ENCODE peak calls at places on chromosomes 6 and 20, in six cellular contexts. G, W, M, R, Q and B are unnamed samples.

GRCh38 chr6:16436550-16436949 is 198.2 kb downstream of the GMPR start:
- DNase-seq in G (no peak), W (no peak), Q (no peak), R (no peak), M (no peak), B (no peak)

GRCh38 chr6:143034689-143035334 is 25.9 kb upstream of the AIG1 start:
- DNase-seq in G (no peak), R (no peak), Q (no peak), W (no peak), M (no peak), B (no peak)

GRCh38 chr6:129320892-129321291 is 389.1 kb downstream of the ARHGAP18 start:
- DNase-seq in G (no peak), Q (no peak), R (no peak), M (no peak), W (no peak), B (no peak)

GRCh38 chr6:49653942-49654341 is 17.3 kb upstream of the RHAG start:
- DNase-seq in Q (no peak), R (no peak), G (no peak), W (no peak), M (no peak), B (no peak)

GRCh38 chr6:5058254-5058653 is 26.9 kb upstream of the PPP1R3G start:
- DNase-seq in R (no peak), Q (no peak), M (no peak), G (no peak), W (no peak), B (no peak)

GRCh38 chr6:134619077-134619476 is 301.2 kb upstream of the SGK1 start:
- DNase-seq in M (no peak), Q (no peak), R (no peak), W (no peak), G (no peak), B (no peak)

GRCh38 chr6:37049990-37050853 is 44.8 kb downstream of the FGD2 start:
- DNase-seq in G (no peak), W (peak; percentile 68), M (no peak), R (no peak), Q (peak; percentile 78), B (no peak)

GRCh38 chr6:12324096-12324495 is 33.9 kb downstream of the EDN1 start:
- DNase-seq in M (no peak), R (no peak), G (peak; percentile 86), W (no peak), Q (no peak), B (no peak)

GRCh38 chr6:42781811-42782688 is at the start of gene BICRAL:
- DNase-seq in W (peak; percentile 74), G (peak; percentile 84), Q (peak; percentile 74), M (peak; percentile 74), R (peak; percentile 70), B (peak; percentile 59)

GRCh38 chr6:86456786-86457185 is 480.5 kb upstream of the HTR1E start:
- DNase-seq in W (no peak), Q (no peak), G (no peak), M (no peak), R (no peak), B (no peak)

GRCh38 chr20:58712823-58713731 is 20.5 kb downstream of the NPEPL1 start:
- DNase-seq in M (no peak), W (no peak), G (no peak), Q (peak; percentile 55), R (no peak), B (no peak)

GRCh38 chr6:39797751-39798150 is 5.6 kb downstream of the DAAM2 start:
- DNase-seq in M (no peak), W (no peak), R (no peak), G (no peak), Q (no peak), B (no peak)

GRCh38 chr6:112049051-112049799 is 4.7 kb upstream of the CCN6 start:
- DNase-seq in G (no peak), Q (no peak), W (no peak), R (no peak), M (no peak), B (no peak)

GRCh38 chr20:63243604-63244247 is 8.0 kb downstream of the BIRC7 start:
- DNase-seq in W (no peak), R (no peak), M (no peak), Q (no peak), G (no peak), B (no peak)

GRCh38 chr20:12673352-12673751 is 335.4 kb upstream of the SPTLC3 start:
- DNase-seq in G (no peak), W (no peak), M (no peak), Q (no peak), R (no peak), B (no peak)

GRCh38 chr20:38302721-38303120 is 1.2 kb upstream of the BPI start:
- DNase-seq in R (no peak), Q (peak; percentile 56), M (peak; percentile 60), G (no peak), W (no peak), B (no peak)

GRCh38 chr6:52352239-52353008 is 9.5 kb upstream of the PAQR8 start:
- DNase-seq in G (peak; percentile 93), M (peak; percentile 16), W (no peak), R (no peak), Q (no peak), B (peak; percentile 92)

GRCh38 chr6:3086282-3086946 is 18.1 kb downstream of the RIPK1 start:
- DNase-seq in R (no peak), Q (no peak), G (no peak), M (no peak), W (no peak), B (no peak)

GRCh38 chr6:97557355-97557754 is 274.3 kb upstream of the MMS22L start:
- DNase-seq in G (no peak), W (no peak), R (no peak), Q (no peak), M (peak; percentile 12), B (no peak)

GRCh38 chr6:52155791-52156576 is 30.2 kb upstream of the IL17A start:
- DNase-seq in M (no peak), R (no peak), W (no peak), Q (no peak), G (peak; percentile 7), B (no peak)

GRCh38 chr6:35318200-35318844 is 20.7 kb downstream of the DEF6 start:
- DNase-seq in G (peak; percentile 58), M (peak; percentile 97), R (peak; percentile 87), W (peak; percentile 80), Q (peak; percentile 90), B (peak; percentile 27)
- H3K27ac ChIP-seq in G (no peak overlapping the region), M (no peak overlapping the region), R (no peak overlapping the region), W (peak overlapping the region; percentile 53), Q (peak overlapping the region; percentile 63), B (peak overlapping the region; percentile 31)

GRCh38 chr20:25537890-25538289 is 47.4 kb downstream of the NINL start:
- DNase-seq in R (no peak), G (no peak), Q (no peak), M (no peak), W (no peak), B (no peak)

GRCh38 chr20:25541676-25542075 is 43.7 kb downstream of the NINL start:
- DNase-seq in M (no peak), W (no peak), Q (no peak), G (no peak), R (no peak), B (no peak)

GRCh38 chr20:25539742-25540201 is 45.6 kb downstream of the NINL start:
- DNase-seq in W (no peak), R (no peak), M (no peak), Q (no peak), G (no peak), B (no peak)

GRCh38 chr20:25538838-25539665 is 46.3 kb downstream of the NINL start:
- DNase-seq in M (no peak), R (no peak), Q (no peak), G (no peak), W (no peak), B (no peak)

DNA sequence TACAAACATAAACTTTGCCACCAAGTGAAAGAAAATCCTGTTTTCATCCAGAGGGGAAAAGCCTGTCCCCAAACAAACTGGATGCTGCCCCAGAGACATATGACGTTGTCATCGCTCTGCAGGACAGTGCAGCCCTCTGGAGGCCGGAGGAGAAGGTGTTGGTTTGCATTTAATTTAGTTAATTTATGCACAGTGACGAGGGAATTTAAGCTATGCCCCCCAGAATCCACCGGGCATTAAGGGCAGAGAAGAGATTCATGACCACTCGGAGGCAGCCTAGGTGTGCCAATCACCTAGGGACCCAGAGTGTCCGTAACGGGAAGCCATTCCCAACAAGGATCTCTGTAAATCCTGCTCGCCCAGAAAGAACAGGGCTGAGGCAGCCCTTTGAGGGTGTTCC is 45.1 kb downstream of the NINL start:
- DNase-seq in W (no peak), G (no peak), R (no peak), M (peak; percentile 65), Q (no peak), B (no peak)
- H3K4me3 ChIP-seq in W (peak overlapping the region; percentile 62), G (no peak overlapping the region), R (peak overlapping the region; percentile 24), M (no peak overlapping the region), Q (peak overlapping the region; percentile 34), B (peak overlapping the region; percentile 36)

GRCh38 chr6:13575377-13575775 is 975 bp downstream of the SIRT5 start:
- DNase-seq in M (no peak), G (no peak), W (no peak), R (no peak), Q (no peak), B (no peak)
- TF ChIP-seq CTCF in M (peak; percentile 90), G (peak; percentile 71), W (peak; percentile 82), R (peak; percentile 28), Q (peak; percentile 75), B (peak; percentile 86)

DNA sequence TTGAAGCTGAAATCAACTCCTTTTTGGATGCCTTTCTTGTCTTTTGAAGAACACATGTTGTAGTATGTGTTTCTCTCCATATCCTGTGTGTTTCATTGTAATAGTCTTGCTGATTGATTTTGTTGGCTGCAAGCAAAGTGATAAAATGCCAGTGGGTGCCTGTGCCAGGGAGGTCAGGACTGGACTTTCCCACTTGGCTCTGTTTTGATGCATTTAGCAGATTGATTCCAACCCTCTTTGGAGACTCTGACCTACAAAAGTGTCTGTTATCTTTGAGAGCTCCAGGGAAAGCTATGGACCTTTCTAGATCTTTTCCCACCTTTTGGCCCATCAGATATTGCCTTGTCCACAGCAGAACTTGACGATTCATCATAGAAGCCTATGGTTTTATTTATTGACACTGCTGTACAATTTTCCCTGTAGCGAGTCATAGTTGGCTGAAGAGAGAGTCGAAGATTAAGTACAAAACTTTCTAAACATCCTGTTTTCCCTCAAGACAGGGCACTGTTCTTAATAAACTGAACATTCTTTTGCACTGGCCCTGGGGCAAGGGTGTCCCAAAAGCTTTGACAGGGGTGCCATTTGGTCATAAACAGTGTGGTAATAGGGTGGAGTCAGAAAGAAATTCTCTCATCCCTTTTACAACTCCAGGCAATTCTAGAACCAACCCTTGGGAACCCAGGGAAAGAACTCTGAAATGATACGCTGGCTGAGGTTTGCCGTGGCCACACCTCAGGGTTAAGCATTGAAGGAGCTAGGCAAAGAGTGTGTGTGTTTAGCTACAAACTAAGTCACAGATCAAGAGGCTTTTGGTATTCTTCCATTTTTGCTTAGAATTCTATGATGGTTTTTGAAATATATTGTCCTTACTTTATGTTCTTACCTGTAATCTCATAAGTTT is 53.7 kb downstream of the E2F3 start:
- DNase-seq in Q (no peak), R (no peak), W (no peak), M (no peak), G (no peak), B (no peak)
- H3K27ac ChIP-seq in Q (no peak overlapping the region), R (no peak overlapping the region), W (no peak overlapping the region), M (no peak overlapping the region), G (no peak overlapping the region), B (peak overlapping the region; percentile 42)

GRCh38 chr20:23638309-23638708 is 554 bp upstream of the CST3 start:
- DNase-seq in M (no peak), W (no peak), Q (no peak), R (no peak), G (no peak), B (no peak)
- H3K4me3 ChIP-seq in M (no peak overlapping the region), W (no peak overlapping the region), Q (no peak overlapping the region), R (no peak overlapping the region), G (no peak overlapping the region), B (no peak overlapping the region)